ENCODE peak calls at places on chromosomes 12 and 14, in ten cellular contexts. P, T, G, O, L, H, V, M, C and W are unnamed samples.

GRCh38 chr12:90102957-90103652 is 394.5 kb upstream of the ATP2B1 start:
- DNase-seq in P (peak), V (peak), G (no peak), M (no peak), C (no peak), H (no peak), L (no peak), O (no peak), T (no peak), W (peak)

GRCh38 chr12:16238661-16239060 is 38.8 kb downstream of the SLC15A5 start:
- DNase-seq in G (no peak), T (no peak), P (no peak), V (no peak), C (no peak), L (no peak), O (no peak), H (no peak), M (no peak), W (no peak)

GRCh38 chr14:67166450-67166853 is 22.8 kb upstream of the GARIN2 start:
- DNase-seq in C (peak), G (no peak), M (no peak), T (no peak), L (peak), P (peak), H (no peak), V (peak), O (no peak), W (peak)

GRCh38 chr14:61217516-61217915 is 63.6 kb downstream of the TMEM30B start:
- DNase-seq in P (no peak), V (no peak), C (no peak), H (no peak), G (no peak), L (peak), O (no peak), T (no peak), M (no peak), W (no peak)

GRCh38 chr12:57611116-57611809 is at the start of gene ARHGEF25:
- DNase-seq in M (peak), O (peak), G (peak), P (peak), T (no peak), V (no peak), H (no peak), L (peak), C (peak), W (peak)

GRCh38 chr12:72077111-72077820 is 138.6 kb downstream of the TPH2 start:
- DNase-seq in M (no peak), L (no peak), H (no peak), V (no peak), C (no peak), P (no peak), G (no peak), T (no peak), O (no peak), W (no peak)

GRCh38 chr12:116346222-116346621 is 68.7 kb upstream of the MED13L start:
- DNase-seq in O (no peak), L (no peak), M (no peak), H (no peak), G (no peak), V (no peak), P (peak), C (no peak), T (no peak), W (no peak)

GRCh38 chr12:109139360-109139759 is 23.0 kb downstream of the ACACB start:
- DNase-seq in C (no peak), L (no peak), O (no peak), T (no peak), V (no peak), G (no peak), M (no peak), P (no peak), H (no peak), W (no peak)

GRCh38 chr14:92584856-92585255 is 71.3 kb downstream of the RIN3 start:
- DNase-seq in M (no peak), T (no peak), L (no peak), P (no peak), G (no peak), O (no peak), C (no peak), V (no peak), H (peak), W (no peak)

GRCh38 chr12:92506460-92506859 is 196.3 kb upstream of the PLEKHG7 start:
- DNase-seq in V (no peak), H (no peak), M (no peak), L (no peak), P (no peak), C (no peak), G (no peak), T (no peak), O (no peak), W (no peak)

GRCh38 chr12:2395352-2395977 is 342.7 kb downstream of the CACNA1C start:
- DNase-seq in M (peak), L (no peak), H (peak), P (peak), V (peak), C (no peak), G (peak), O (no peak), T (no peak), W (peak)

GRCh38 chr12:109881752-109882151 is 1.4 kb upstream of the GLTP start:
- DNase-seq in G (no peak), H (no peak), O (no peak), T (no peak), P (no peak), M (no peak), L (no peak), C (no peak), V (no peak), W (no peak)

GRCh38 chr12:110266381-110266909 is 14.6 kb upstream of the ATP2A2 start:
- DNase-seq in P (no peak), M (no peak), G (no peak), H (no peak), T (no peak), O (no peak), L (no peak), V (no peak), C (no peak), W (no peak)

GRCh38 chr12:23906329-23906728 is 43.1 kb downstream of the SOX5 start:
- DNase-seq in P (no peak), M (no peak), O (no peak), L (no peak), V (no peak), H (no peak), G (no peak), C (no peak), T (no peak), W (no peak)

GRCh38 chr12:109449845-109450532 is 27.1 kb downstream of the KCTD10 start:
- DNase-seq in O (no peak), G (no peak), H (no peak), T (no peak), L (no peak), V (no peak), P (peak), C (peak), M (no peak), W (peak)

GRCh38 chr14:95098984-95099599 is 58.2 kb downstream of the DICER1 start:
- DNase-seq in P (peak), L (peak), T (peak), V (peak), G (peak), C (no peak), M (no peak), H (no peak), O (no peak), W (peak)
- TF ChIP-seq POLR2AphosphoS5 in P (no peak), L (no peak), T (no peak), V (no peak), G (no peak), C (no peak), M (no peak), H (no peak), O (no peak), W (no peak)

GRCh38 chr12:112937741-112938719 is at the start of gene OAS3:
- DNase-seq in O (peak), M (peak), C (peak), L (peak), G (peak), H (peak), P (peak), T (peak), V (peak), W (peak)
- TF ChIP-seq POLR2A in O (peak), M (no peak), C (peak), L (no peak), G (no peak), H (no peak), P (no peak), T (no peak), V (peak), W (peak)

GRCh38 chr12:7150356-7150755 is 20.2 kb downstream of the CLSTN3 start:
- DNase-seq in O (no peak), T (no peak), L (no peak), V (no peak), M (no peak), G (no peak), H (peak), P (no peak), C (no peak), W (no peak)
- TF ChIP-seq POLR2AphosphoS5 in O (no peak), T (no peak), L (no peak), V (no peak), M (no peak), G (no peak), H (no peak), P (no peak), C (no peak), W (no peak)

GRCh38 chr12:4160314-4161040 is 113.1 kb upstream of the CCND2 start:
- DNase-seq in O (no peak), T (no peak), C (no peak), M (no peak), H (no peak), V (no peak), G (no peak), L (no peak), P (no peak), W (no peak)

GRCh38 chr12:4161718-4162117 is 111.8 kb upstream of the CCND2 start:
- DNase-seq in C (no peak), M (no peak), L (no peak), G (no peak), P (no peak), T (no peak), H (no peak), O (no peak), V (no peak), W (no peak)

GRCh38 chr12:4168041-4168440 is 105.5 kb upstream of the CCND2 start:
- DNase-seq in G (no peak), M (no peak), H (no peak), P (no peak), O (no peak), L (no peak), T (no peak), V (no peak), C (no peak), W (no peak)

GRCh38 chr12:4169522-4169921 is 104.0 kb upstream of the CCND2 start:
- DNase-seq in P (no peak), O (no peak), V (no peak), G (no peak), T (no peak), C (no peak), L (no peak), H (no peak), M (no peak), W (no peak)

GRCh38 chr12:4164591-4165558 is 108.7 kb upstream of the CCND2 start:
- DNase-seq in O (peak), G (peak), V (no peak), P (no peak), H (peak), M (peak), T (no peak), L (no peak), C (peak), W (peak)
- TF ChIP-seq POLR2A in O (peak), G (no peak), V (no peak), P (no peak), H (no peak), M (peak), T (no peak), L (no peak), C (no peak), W (no peak)

GRCh38 chr12:121812921-121813896 is 9.4 kb downstream of the SETD1B start:
- DNase-seq in L (no peak), T (no peak), M (no peak), O (no peak), G (peak), C (peak), P (no peak), H (peak), V (no peak), W (no peak)
- TF ChIP-seq POLR2AphosphoS5 in L (no peak), T (no peak), M (no peak), O (no peak), G (no peak), C (no peak), P (no peak), H (no peak), V (no peak), W (no peak)

GRCh38 chr12:130955238-130955816 is 1.6 kb downstream of the ADGRD1 start:
- DNase-seq in M (no peak), L (no peak), T (no peak), O (no peak), V (no peak), P (no peak), H (no peak), C (peak), G (no peak), W (no peak)
- TF ChIP-seq POLR2A in M (no peak), L (no peak), T (no peak), O (no peak), V (no peak), P (no peak), H (no peak), C (peak), G (no peak), W (peak)

DNA sequence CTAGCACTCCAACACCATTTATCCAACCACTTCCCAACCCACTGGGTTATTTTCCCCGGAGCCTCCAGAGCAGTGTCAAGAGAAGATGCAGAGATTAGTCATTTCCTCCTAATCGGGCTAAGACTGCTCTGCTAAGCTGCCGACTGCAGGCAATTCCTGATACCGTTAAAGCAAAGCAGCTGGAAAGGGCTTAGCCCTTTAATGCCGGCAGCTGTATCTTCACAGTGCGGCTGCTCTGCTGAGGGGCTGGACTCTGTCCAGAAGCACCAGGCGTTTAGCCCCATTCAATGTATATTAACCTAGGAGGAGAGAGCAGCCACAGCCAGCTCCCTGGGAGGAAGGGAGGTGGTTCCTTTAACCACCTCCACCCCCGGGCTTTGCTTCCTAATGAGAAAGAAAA is 11.1 kb downstream of the AQP6 start:
- DNase-seq in L (no peak), G (no peak), O (no peak), T (no peak), M (no peak), H (no peak), C (no peak), P (peak), V (no peak), W (no peak)
- TF ChIP-seq POLR2AphosphoS5 in L (no peak), G (no peak), O (no peak), T (no peak), M (no peak), H (no peak), C (no peak), P (peak), V (no peak), W (no peak)

GRCh38 chr12:124506145-124506831 is 61.1 kb downstream of the NCOR2 start:
- DNase-seq in T (no peak), L (peak), M (no peak), O (no peak), P (peak), G (peak), H (peak), V (no peak), C (peak), W (peak)
- TF ChIP-seq POLR2A in T (no peak), L (peak), M (no peak), O (no peak), P (no peak), G (no peak), H (no peak), V (no peak), C (no peak), W (peak)

GRCh38 chr12:6533653-6534157 is 612 bp upstream of the GAPDH start:
- DNase-seq in G (peak), T (no peak), L (peak), C (peak), V (peak), P (peak), M (peak), H (peak), O (peak), W (peak)
- TF ChIP-seq POLR2AphosphoS5 in G (no peak), T (no peak), L (no peak), C (no peak), V (no peak), P (no peak), M (peak), H (no peak), O (no peak), W (no peak)

GRCh38 chr14:39029789-39030188 is 73.2 kb downstream of the SEC23A start:
- DNase-seq in L (no peak), H (no peak), O (no peak), G (no peak), V (no peak), P (no peak), M (no peak), T (no peak), C (no peak), W (no peak)
- TF ChIP-seq POLR2A in L (no peak), H (no peak), O (no peak), G (no peak), V (no peak), P (no peak), M (no peak), T (no peak), C (no peak), W (no peak)